ENCODE peak calls at places on chromosomes 5 and 9, in four cellular contexts. One of them, this sample, is unnamed.

GRCh38 chr5:172864161-172864560 is 30.1 kb downstream of the ERGIC1 start:
- DNase-seq in hepatocyte: no peak
- DNase-seq in RWPE1: no peak
- DNase-seq in stimulated activated naive B cell treated with anti-CD40 and anti-IgM and Interleukin-4, amounts not matched to agents 10 μg/mL and 1 μg/mL and 100 μg/mL, for 72 hours: no peak
- DNase-seq in this sample: no peak

GRCh38 chr5:143968071-143968878 is 156.3 kb downstream of the HMHB1 start:
- DNase-seq in stimulated activated naive B cell treated with anti-CD40 and anti-IgM and Interleukin-4, amounts not matched to agents 10 μg/mL and 1 μg/mL and 100 μg/mL, for 72 hours: no peak
- DNase-seq in RWPE1: peak
- DNase-seq in hepatocyte: peak
- DNase-seq in this sample: no peak

GRCh38 chr5:147860641-147861025 is 17.9 kb upstream of the SCGB3A2 start:
- DNase-seq in RWPE1: no peak
- DNase-seq in hepatocyte: no peak
- DNase-seq in stimulated activated naive B cell treated with anti-CD40 and anti-IgM and Interleukin-4, amounts not matched to agents 10 μg/mL and 1 μg/mL and 100 μg/mL, for 72 hours: no peak
- DNase-seq in this sample: no peak

GRCh38 chr5:93196986-93197385 is 384.0 kb downstream of the NR2F1-AS1 start:
- DNase-seq in RWPE1: no peak
- DNase-seq in stimulated activated naive B cell treated with anti-CD40 and anti-IgM and Interleukin-4, amounts not matched to agents 10 μg/mL and 1 μg/mL and 100 μg/mL, for 72 hours: no peak
- DNase-seq in hepatocyte: no peak
- DNase-seq in this sample: no peak

GRCh38 chr5:33997331-33997983 is 10.4 kb downstream of the AMACR start:
- DNase-seq in stimulated activated naive B cell treated with anti-CD40 and anti-IgM and Interleukin-4, amounts not matched to agents 10 μg/mL and 1 μg/mL and 100 μg/mL, for 72 hours: no peak
- DNase-seq in RWPE1: peak
- DNase-seq in hepatocyte: peak
- DNase-seq in this sample: no peak

GRCh38 chr9:35111006-35111933 is 4.4 kb downstream of the ATOSB start:
- DNase-seq in RWPE1: peak
- DNase-seq in hepatocyte: peak
- DNase-seq in stimulated activated naive B cell treated with anti-CD40 and anti-IgM and Interleukin-4, amounts not matched to agents 10 μg/mL and 1 μg/mL and 100 μg/mL, for 72 hours: peak
- DNase-seq in this sample: peak

GRCh38 chr9:94706922-94707321 is 19.6 kb upstream of the AOPEP start:
- DNase-seq in RWPE1: no peak
- DNase-seq in hepatocyte: no peak
- DNase-seq in stimulated activated naive B cell treated with anti-CD40 and anti-IgM and Interleukin-4, amounts not matched to agents 10 μg/mL and 1 μg/mL and 100 μg/mL, for 72 hours: no peak
- DNase-seq in this sample: no peak

GRCh38 chr9:91042541-91042940 is 240.9 kb downstream of the SYK start:
- DNase-seq in stimulated activated naive B cell treated with anti-CD40 and anti-IgM and Interleukin-4, amounts not matched to agents 10 μg/mL and 1 μg/mL and 100 μg/mL, for 72 hours: no peak
- DNase-seq in RWPE1: no peak
- DNase-seq in hepatocyte: no peak
- DNase-seq in this sample: no peak

GRCh38 chr9:136791466-136792276 is 527 bp downstream of the TMEM141 start:
- DNase-seq in hepatocyte: peak
- DNase-seq in stimulated activated naive B cell treated with anti-CD40 and anti-IgM and Interleukin-4, amounts not matched to agents 10 μg/mL and 1 μg/mL and 100 μg/mL, for 72 hours: peak
- DNase-seq in RWPE1: peak
- DNase-seq in this sample: peak

This sample was measured in epithelial cell of prostate.